ENCODE peak calls at places on chromosomes 1 and 21, in five cellular contexts. D, X, V, L and T are unnamed samples.

GRCh38 chr1:11525516-11525915 is 46.6 kb downstream of the DISP3 start:
- DNase-seq in V (no peak), L (no peak), D (no peak), X (no peak), T (no peak)

GRCh38 chr1:9426291-9426711 is 113.0 kb upstream of the SLC25A33 start:
- DNase-seq in X (peak; percentile 45), L (peak; percentile 63), D (no peak), V (no peak), T (no peak)

GRCh38 chr1:214558002-214558770 is 6.8 kb upstream of the PTPN14 start:
- DNase-seq in X (no peak), L (peak; percentile 86), D (peak; percentile 61), V (no peak), T (no peak)

GRCh38 chr1:207010726-207011125 is 21.8 kb downstream of the C1orf116 start:
- DNase-seq in L (no peak), X (no peak), D (no peak), V (no peak), T (no peak)

GRCh38 chr1:180953791-180954721 is 41.4 kb downstream of the KIAA1614 start:
- DNase-seq in V (no peak), D (peak; percentile 8), L (peak; percentile 12), X (peak; percentile 80), T (no peak)

GRCh38 chr21:44450999-44451398 is 4.3 kb upstream of the LRRC3 start:
- DNase-seq in V (no peak), D (no peak), L (no peak), X (no peak), T (no peak)

GRCh38 chr1:174766727-174767126 is 233.0 kb upstream of the CACYBP start:
- DNase-seq in L (no peak), D (no peak), V (no peak), X (no peak), T (no peak)

GRCh38 chr1:103529746-103530145 is 4.2 kb downstream of the RNPC3 start:
- DNase-seq in X (peak; percentile 31), L (no peak), D (no peak), V (no peak), T (no peak)

GRCh38 chr21:26148071-26148470 is 22.5 kb downstream of the APP start:
- DNase-seq in V (no peak), L (peak; percentile 40), D (no peak), X (no peak), T (no peak)

GRCh38 chr1:203051841-203052324 is 25.6 kb downstream of the PPFIA4 start:
- DNase-seq in V (no peak), D (no peak), X (no peak), L (no peak), T (no peak)

GRCh38 chr1:176557543-176558258 is 94.7 kb downstream of the PAPPA2 start:
- DNase-seq in D (no peak), X (peak; percentile 36), L (no peak), V (no peak), T (no peak)

GRCh38 chr1:183069562-183070216 is 46.5 kb downstream of the LAMC1 start:
- DNase-seq in L (no peak), X (peak; percentile 39), D (no peak), V (peak; percentile 92), T (no peak)

GRCh38 chr1:167066333-167067122 is 23.6 kb downstream of the GPA33 start:
- DNase-seq in X (peak; percentile 75), V (no peak), D (no peak), L (peak; percentile 65), T (no peak)

GRCh38 chr1:67749844-67750689 is 65.1 kb downstream of the GADD45A start:
- DNase-seq in X (peak; percentile 40), D (peak; percentile 61), L (peak; percentile 92), V (peak; percentile 87), T (peak; percentile 77)

GRCh38 chr1:26317143-26317542 is 615 bp upstream of the CD52 start:
- DNase-seq in X (no peak), D (no peak), V (no peak), L (no peak), T (no peak)

GRCh38 chr1:164611754-164612642 is 53.0 kb downstream of the PBX1 start:
- DNase-seq in D (peak; percentile 50), L (peak; percentile 43), V (peak; percentile 54), X (peak; percentile 92), T (peak; percentile 74)

GRCh38 chr1:223707270-223708000 is 4.9 kb upstream of the CAPN2 start:
- DNase-seq in L (peak; percentile 100), X (peak; percentile 79), D (peak; percentile 98), V (peak; percentile 98), T (peak; percentile 98)

GRCh38 chr1:157234705-157235273 is 96.6 kb upstream of the ETV3 start:
- DNase-seq in X (no peak), D (no peak), L (no peak), V (no peak), T (no peak)

GRCh38 chr1:109712321-109712864 is 342 bp downstream of the GSTM5 start:
- DNase-seq in L (no peak), D (no peak), X (no peak), V (no peak), T (no peak)

GRCh38 chr1:60345049-60345448 is 271.5 kb upstream of the C1orf87 start:
- DNase-seq in V (no peak), D (no peak), L (no peak), X (no peak), T (no peak)

GRCh38 chr1:9281907-9282306 is 10.8 kb upstream of the SPSB1 start:
- DNase-seq in X (no peak), D (no peak), L (no peak), V (no peak), T (no peak)

GRCh38 chr1:150931773-150932172 is 5.6 kb downstream of the SETDB1 start:
- DNase-seq in L (peak; percentile 26), V (no peak), X (no peak), D (no peak), T (no peak)

GRCh38 chr1:184031127-184032107 is 6.1 kb downstream of the COLGALT2 start:
- DNase-seq in X (no peak), D (no peak), V (no peak), L (no peak), T (no peak)

GRCh38 chr1:65103807-65104206 is 44.2 kb upstream of the AK4 start:
- DNase-seq in D (no peak), V (no peak), X (no peak), L (no peak), T (no peak)

GRCh38 chr1:9659328-9659727 is 7.8 kb downstream of the PIK3CD start:
- DNase-seq in V (no peak), D (peak; percentile 69), X (no peak), L (peak; percentile 33), T (no peak)

GRCh38 chr1:214116258-214116657 is 128.5 kb downstream of the PROX1 start:
- DNase-seq in X (no peak), L (no peak), V (no peak), D (no peak), T (no peak)

GRCh38 chr1:76690784-76691183 is 176.5 kb upstream of the ST6GALNAC5 start:
- DNase-seq in V (peak; percentile 30), X (no peak), D (no peak), L (no peak), T (peak; percentile 31)

GRCh38 chr1:110201157-110201825 is 8.8 kb upstream of the KCNC4 start:
- DNase-seq in X (no peak), D (no peak), L (no peak), V (no peak), T (no peak)

DNA sequence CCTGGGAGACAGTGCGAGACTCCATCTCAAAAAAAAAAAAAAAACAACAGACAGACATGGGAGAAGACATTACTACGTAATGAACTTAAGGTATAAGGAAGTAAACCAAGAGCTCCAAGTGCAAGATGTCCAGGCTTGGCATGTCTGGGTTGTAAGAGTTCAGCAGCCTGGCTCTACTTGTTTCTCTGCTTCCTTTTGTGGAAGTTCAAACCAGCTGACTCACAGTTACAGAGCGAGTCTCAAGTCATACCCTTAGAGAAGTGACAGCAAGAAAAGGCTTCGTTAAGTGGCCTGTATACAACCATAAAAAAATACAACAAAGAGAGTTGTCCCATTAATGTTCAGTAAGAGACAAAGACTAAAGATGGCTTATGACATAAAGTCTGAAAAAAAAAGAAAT is 1.3 kb downstream of the RIT1 start:
- DNase-seq in V (no peak), D (no peak), X (peak; percentile 62), L (peak; percentile 78), T (no peak)
- H3K4me3 ChIP-seq in V (peak overlapping the region; percentile 78), D (peak overlapping the region; percentile 73), X (no peak overlapping the region), L (no peak overlapping the region), T (peak overlapping the region; percentile 85)

GRCh38 chr1:52588535-52588934 is 13.6 kb upstream of the GPX7 start:
- DNase-seq in L (no peak), X (no peak), V (no peak), D (no peak), T (no peak)
- H3K4me3 ChIP-seq in L (no peak overlapping the region), X (no peak overlapping the region), V (no peak overlapping the region), D (no peak overlapping the region), T (no peak overlapping the region)

GRCh38 chr1:221888218-221888617 is 146.3 kb upstream of the DUSP10 start:
- DNase-seq in L (no peak), V (no peak), X (no peak), D (no peak), T (no peak)

GRCh38 chr1:221887091-221887746 is 145.3 kb upstream of the DUSP10 start:
- DNase-seq in V (peak; percentile 84), D (peak; percentile 29), X (peak; percentile 78), L (peak; percentile 83), T (peak; percentile 71)

GRCh38 chr1:221887758-221888157 is 145.9 kb upstream of the DUSP10 start:
- DNase-seq in D (no peak), X (no peak), V (no peak), L (no peak), T (no peak)

GRCh38 chr1:221886311-221887090 is 144.6 kb upstream of the DUSP10 start:
- DNase-seq in L (no peak), V (no peak), D (no peak), X (no peak), T (no peak)

DNA sequence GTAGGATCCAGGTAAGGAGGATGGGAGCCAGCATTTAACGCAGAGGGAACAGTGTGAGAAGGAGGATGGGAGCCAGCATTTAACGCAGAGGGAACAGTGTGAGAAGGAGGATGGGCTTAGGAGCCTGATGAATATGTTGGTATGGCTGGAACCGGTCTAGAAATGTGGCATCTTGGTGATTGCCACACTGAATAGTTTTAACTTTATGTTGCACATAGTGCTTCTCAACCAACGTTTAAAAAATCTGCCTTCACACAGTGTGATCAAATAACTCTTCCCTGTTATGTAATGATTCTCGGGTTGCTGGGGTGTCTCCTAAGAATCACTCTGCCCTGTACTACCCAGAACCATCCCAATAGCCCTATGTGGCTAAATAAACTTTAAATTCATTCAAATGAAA is 146.9 kb upstream of the DUSP10 start:
- DNase-seq in X (no peak), D (no peak), V (no peak), L (no peak), T (no peak)
- H3K4me3 ChIP-seq in X (no peak overlapping the region), D (no peak overlapping the region), V (no peak overlapping the region), L (no peak overlapping the region), T (no peak overlapping the region)

DNA sequence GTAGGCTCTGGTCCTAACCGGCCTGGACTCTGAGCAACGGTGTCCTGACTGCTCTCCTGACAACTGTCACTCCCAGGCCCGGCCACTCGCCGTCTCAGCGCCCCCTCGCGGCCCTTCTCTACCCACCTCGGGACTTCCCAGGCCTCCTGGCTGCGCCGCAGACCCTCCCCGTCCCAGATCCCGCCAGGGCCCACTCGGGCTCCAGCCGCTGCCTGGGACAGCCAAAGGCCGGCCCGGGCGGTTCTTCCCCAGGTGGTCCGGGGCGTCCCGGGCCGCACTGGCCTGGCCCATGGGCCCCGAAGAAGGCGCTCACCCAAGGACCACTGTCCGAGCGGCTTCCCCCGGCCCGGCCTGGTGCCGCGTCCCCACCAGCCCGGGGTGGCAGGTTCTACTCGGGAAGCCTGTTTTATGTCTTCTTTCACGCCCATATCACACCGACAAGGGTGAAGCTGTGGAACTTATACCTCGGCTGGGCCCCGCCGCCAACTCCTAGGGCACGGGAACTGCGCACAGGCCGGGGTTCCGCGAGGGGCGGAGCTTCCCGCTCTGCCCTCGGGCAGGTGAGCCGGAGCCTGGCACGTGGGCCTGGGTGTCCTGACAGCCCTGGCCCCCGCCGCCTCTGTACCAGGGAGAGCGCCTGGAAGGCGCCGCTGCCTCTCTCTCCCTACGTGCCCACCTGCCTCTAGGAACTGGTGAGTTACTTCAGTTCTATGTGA is 138.3 kb downstream of the TTLL7 start:
- DNase-seq in X (peak; percentile 90), D (no peak), V (no peak), L (peak; percentile 52), T (no peak)
- H3K4me3 ChIP-seq in X (peak overlapping the region; percentile 58), D (peak overlapping the region; percentile 41), V (peak overlapping the region; percentile 74), L (no peak overlapping the region), T (peak overlapping the region; percentile 52)